ENCODE peak calls at places on chromosomes 2 and 18, in six cellular contexts. E, C, W, Y, U and B are unnamed samples.

GRCh38 chr2:236674238-236674637 is 104.6 kb downstream of the ACKR3 start:
- DNase-seq in E (no peak), C (no peak), W (no peak), Y (no peak), U (no peak), B (no peak)

GRCh38 chr2:127658146-127658545 is 12.2 kb downstream of the GPR17 start:
- DNase-seq in E (no peak), C (no peak), W (no peak), Y (no peak), U (no peak), B (no peak)

GRCh38 chr2:230619471-230619870 is 93.2 kb upstream of the CAB39 start:
- DNase-seq in E (no peak), C (no peak), W (no peak), Y (no peak), U (no peak), B (no peak)

GRCh38 chr2:62424899-62425298 is 81.1 kb downstream of the TMEM17 start:
- DNase-seq in E (no peak), C (no peak), W (no peak), Y (no peak), U (no peak), B (no peak)

GRCh38 chr2:120592084-120592483 is 143.6 kb upstream of the GLI2 start:
- DNase-seq in E (no peak), C (no peak), W (no peak), Y (no peak), U (no peak), B (no peak)

GRCh38 chr2:230258483-230258882 is 32.9 kb downstream of the SP140 start:
- DNase-seq in E (no peak), C (no peak), W (no peak), Y (no peak), U (no peak), B (no peak)

GRCh38 chr18:40470753-40471152 is 1484.3 kb upstream of the PIK3C3 start:
- DNase-seq in E (no peak), C (no peak), W (no peak), Y (no peak), U (no peak), B (no peak)

GRCh38 chr2:174688079-174688478 is 76.2 kb downstream of the CHRNA1 start:
- DNase-seq in E (no peak), C (peak), W (peak), Y (peak), U (no peak), B (no peak)

GRCh38 chr2:239817011-239817490 is 208.1 kb downstream of the NDUFA10 start:
- DNase-seq in E (no peak), C (no peak), W (no peak), Y (no peak), U (no peak), B (no peak)

GRCh38 chr2:239919779-239920545 is 105.2 kb downstream of the NDUFA10 start:
- DNase-seq in E (no peak), C (no peak), W (no peak), Y (no peak), U (no peak), B (no peak)

GRCh38 chr2:238848941-238849853 is 1.3 kb downstream of the TWIST2 start:
- DNase-seq in E (no peak), C (peak), W (no peak), Y (no peak), U (no peak), B (no peak)

GRCh38 chr2:237699870-237700582 is 72.6 kb downstream of the LRRFIP1 start:
- DNase-seq in E (no peak), C (no peak), W (no peak), Y (no peak), U (no peak), B (no peak)

GRCh38 chr2:122523143-122523542 is 767.7 kb downstream of the TSN start:
- DNase-seq in E (no peak), C (no peak), W (no peak), Y (no peak), U (no peak), B (no peak)

GRCh38 chr2:147515213-147515612 is 329.6 kb upstream of the ACVR2A start:
- DNase-seq in E (no peak), C (no peak), W (no peak), Y (no peak), U (no peak), B (no peak)

GRCh38 chr2:83991992-83992391 is 467.1 kb downstream of the SUCLG1 start:
- DNase-seq in E (no peak), C (peak), W (no peak), Y (peak), U (no peak), B (no peak)

GRCh38 chr2:144456680-144457079 is 63.2 kb downstream of the ZEB2 start:
- DNase-seq in E (no peak), C (peak), W (no peak), Y (peak), U (no peak), B (no peak)

GRCh38 chr2:20803287-20803686 is 19.6 kb downstream of the LDAH start:
- DNase-seq in E (no peak), C (no peak), W (no peak), Y (no peak), U (no peak), B (no peak)

GRCh38 chr18:35710581-35710980 is 129.0 kb downstream of the GALNT1 start:
- DNase-seq in E (no peak), C (no peak), W (no peak), Y (no peak), U (no peak), B (no peak)

GRCh38 chr18:48990497-48991298 is 39.9 kb upstream of the SMAD7 start:
- DNase-seq in E (no peak), C (peak), W (no peak), Y (peak), U (no peak), B (no peak)

GRCh38 chr2:133780099-133780996 is 212.1 kb upstream of the NCKAP5 start:
- DNase-seq in E (no peak), C (peak), W (no peak), Y (peak), U (no peak), B (no peak)

GRCh38 chr2:68366083-68366560 is 1.0 kb downstream of the PLEK start:
- DNase-seq in E (no peak), C (no peak), W (no peak), Y (peak), U (no peak), B (no peak)

GRCh38 chr2:120321721-120322284 is 24.1 kb upstream of the INHBB start:
- DNase-seq in E (no peak), C (no peak), W (no peak), Y (no peak), U (no peak), B (no peak)

GRCh38 chr18:31042391-31043181 is at the start of gene DSC3:
- DNase-seq in E (no peak), C (no peak), W (no peak), Y (peak), U (no peak), B (no peak)

GRCh38 chr2:8684885-8685696 is 3.2 kb downstream of the ID2 start:
- DNase-seq in E (peak), C (peak), W (peak), Y (peak), U (no peak), B (peak)

GRCh38 chr2:97995026-97995733 is 568 bp downstream of the TMEM131 start:
- DNase-seq in E (peak), C (peak), W (peak), Y (peak), U (peak), B (peak)

GRCh38 chr2:31736695-31737454 is 156.1 kb upstream of the SRD5A2 start:
- DNase-seq in E (no peak), C (no peak), W (no peak), Y (no peak), U (no peak), B (no peak)

GRCh38 chr18:59454909-59455727 is 96.1 kb upstream of the LMAN1 start:
- DNase-seq in E (no peak), C (no peak), W (no peak), Y (no peak), U (no peak), B (no peak)

GRCh38 chr2:158460632-158461297 is 4.0 kb downstream of the PKP4 start:
- DNase-seq in E (no peak), C (peak), W (no peak), Y (peak), U (no peak), B (no peak)

GRCh38 chr18:65750421-65751144 is at the start of gene CDH7:
- DNase-seq in E (no peak), C (no peak), W (no peak), Y (no peak), U (no peak), B (no peak)

GRCh38 chr2:227503433-227504406 is 31.8 kb downstream of the AGFG1 start:
- DNase-seq in E (no peak), C (peak), W (no peak), Y (peak), U (no peak), B (no peak)

GRCh38 chr2:223104741-223105140 is 52.8 kb downstream of the KCNE4 start:
- DNase-seq in E (no peak), C (no peak), W (no peak), Y (no peak), U (no peak), B (no peak)

GRCh38 chr2:221212105-221212504 is 360.0 kb downstream of the EPHA4 start:
- DNase-seq in E (no peak), C (no peak), W (no peak), Y (no peak), U (no peak), B (no peak)

GRCh38 chr2:203682688-203683130 is 23.7 kb upstream of the CD28 start:
- DNase-seq in E (no peak), C (peak), W (no peak), Y (no peak), U (no peak), B (no peak)

GRCh38 chr2:60339286-60339685 is 214.2 kb downstream of the BCL11A start:
- DNase-seq in E (no peak), C (no peak), W (no peak), Y (no peak), U (no peak), B (no peak)